ENCODE peak calls at places on chromosomes 12 and 14, in seven cellular contexts. I, V, Z, Q, J, B and S are unnamed samples.

GRCh38 chr12:10331642-10332239 is 24.1 kb downstream of the KLRD1 start:
- DNase-seq in V (no peak), I (no peak), J (no peak), B (no peak), Z (peak), Q (no peak), S (no peak)

GRCh38 chr12:27622436-27623185 is 73.6 kb upstream of the REP15 start:
- DNase-seq in B (no peak), V (no peak), I (no peak), Q (no peak), J (no peak), Z (no peak), S (no peak)

GRCh38 chr14:103108749-103109207 is 14.3 kb downstream of the EXOC3L4 start:
- DNase-seq in B (no peak), Q (peak), V (no peak), J (peak), Z (peak), I (no peak), S (no peak)

GRCh38 chr14:45057881-45058364 is 26.0 kb upstream of the PRPF39 start:
- DNase-seq in B (no peak), Z (peak), V (no peak), I (no peak), Q (no peak), J (no peak), S (no peak)

GRCh38 chr14:67240168-67240932 is 885 bp upstream of the PALS1 start:
- DNase-seq in Z (no peak), B (peak), Q (no peak), J (peak), I (peak), V (peak), S (no peak)

GRCh38 chr12:87930033-87930432 is 99.2 kb downstream of the C12orf50 start:
- DNase-seq in Z (peak), J (no peak), I (no peak), V (no peak), B (no peak), Q (no peak), S (no peak)

GRCh38 chr12:25236190-25236589 is 14.5 kb downstream of the KRAS start:
- DNase-seq in J (no peak), Z (peak), V (no peak), I (no peak), Q (no peak), B (no peak), S (no peak)

GRCh38 chr14:61841145-61841544 is 78.9 kb downstream of the SNAPC1 start:
- DNase-seq in J (no peak), B (no peak), Z (peak), Q (no peak), I (no peak), V (no peak), S (no peak)

GRCh38 chr12:125742413-125742812 is 677.2 kb downstream of the AACS start:
- DNase-seq in Q (no peak), Z (no peak), I (no peak), J (no peak), B (no peak), V (no peak), S (no peak)